ENCODE peak calls at places on chromosome 16, in ten cellular contexts. Q is right lobe of liver, C is tibial artery, B is IMR-90, X is tibial nerve, T is suprapubic skin, H is A549, P is cardiac muscle cell, K is left ventricle myocardium inferior, U is lower lobe of right lung. N is an unnamed sample.

GRCh38 chr16:60682219-60682618 is 1354.0 kb downstream of the CDH8 start:
- DNase-seq in T (no peak), Q (no peak), K (no peak), P (no peak), C (no peak), B (no peak), H (no peak), X (no peak), U (no peak), N (no peak)

GRCh38 chr16:85757341-85757822 is 6.5 kb upstream of the C16orf74 start:
- DNase-seq in B (peak), C (no peak), U (no peak), H (no peak), T (no peak), K (no peak), X (no peak), P (no peak), Q (no peak), N (peak)

GRCh38 chr16:17351471-17352045 is 119.2 kb downstream of the XYLT1 start:
- DNase-seq in T (no peak), H (no peak), P (no peak), Q (no peak), B (no peak), X (no peak), K (no peak), C (no peak), U (no peak), N (no peak)

GRCh38 chr16:50152807-50153647 is at the start of gene TENT4B:
- DNase-seq in C (peak), Q (peak), H (peak), T (peak), X (peak), K (peak), B (peak), P (peak), U (peak), N (peak)

GRCh38 chr16:57313509-57313908 is 29.0 kb upstream of the PLLP start:
- DNase-seq in B (no peak), H (no peak), Q (no peak), C (no peak), X (no peak), K (no peak), T (no peak), U (no peak), P (no peak), N (no peak)

GRCh38 chr16:27232061-27232841 is 28.9 kb downstream of the KDM8 start:
- DNase-seq in C (no peak), K (no peak), H (no peak), P (no peak), Q (no peak), U (peak), B (no peak), T (no peak), X (no peak), N (no peak)

GRCh38 chr16:71479420-71479819 is 9.7 kb downstream of the ZNF19 start:
- DNase-seq in P (peak), C (no peak), T (no peak), X (no peak), H (peak), U (no peak), K (no peak), Q (no peak), B (peak), N (no peak)

GRCh38 chr16:14672403-14672971 is 21.6 kb downstream of the PLA2G10 start:
- DNase-seq in U (peak), H (peak), C (no peak), Q (no peak), P (peak), K (no peak), X (no peak), B (no peak), T (no peak), N (no peak)

GRCh38 chr16:2296662-2297505 is 29.0 kb upstream of the RNPS1 start:
- DNase-seq in H (peak), X (no peak), K (no peak), Q (no peak), U (no peak), P (peak), C (no peak), T (no peak), B (no peak), N (no peak)

GRCh38 chr16:68197250-68197649 is 38.7 kb downstream of the ESRP2 start:
- DNase-seq in T (no peak), X (no peak), P (peak), H (peak), Q (no peak), B (peak), U (no peak), C (no peak), K (no peak), N (peak)

GRCh38 chr16:29839822-29840221 is 19.6 kb downstream of the MVP start:
- DNase-seq in P (no peak), C (no peak), B (no peak), K (no peak), Q (no peak), X (no peak), U (no peak), T (no peak), H (no peak), N (no peak)

GRCh38 chr16:54455021-54455725 is 168.6 kb upstream of the IRX3 start:
- DNase-seq in U (no peak), Q (no peak), X (no peak), T (no peak), C (no peak), H (no peak), K (no peak), B (no peak), P (no peak), N (no peak)

GRCh38 chr16:27883576-27883975 is 179.9 kb downstream of the GSG1L start:
- DNase-seq in H (no peak), U (no peak), B (no peak), Q (no peak), T (no peak), P (no peak), C (no peak), X (no peak), K (no peak), N (no peak)

GRCh38 chr16:49857423-49858181 is 1.7 kb upstream of the ZNF423 start:
- DNase-seq in K (peak), H (peak), P (peak), T (no peak), Q (peak), C (peak), U (no peak), X (no peak), B (peak), N (peak)

GRCh38 chr16:15644306-15644961 is 1.5 kb upstream of the MARF1 start:
- DNase-seq in U (no peak), P (no peak), C (no peak), H (peak), Q (no peak), X (no peak), K (no peak), B (no peak), T (no peak), N (no peak)

GRCh38 chr16:28874406-28874805 is 3.9 kb upstream of the ATP2A1 start:
- DNase-seq in C (no peak), P (no peak), Q (no peak), X (no peak), H (no peak), K (no peak), U (no peak), T (no peak), B (no peak), N (no peak)

GRCh38 chr16:22323998-22324786 is 27.0 kb downstream of the POLR3E start:
- DNase-seq in Q (no peak), C (no peak), P (no peak), K (no peak), U (no peak), X (no peak), H (no peak), T (no peak), B (no peak), N (no peak)

GRCh38 chr16:74034862-74035261 is 261.8 kb upstream of the PSMD7 start:
- DNase-seq in P (peak), T (no peak), B (peak), H (peak), U (no peak), Q (no peak), C (no peak), K (no peak), X (no peak), N (peak)

GRCh38 chr16:85286066-85286712 is 173.9 kb upstream of the CIBAR2 start:
- DNase-seq in C (peak), U (no peak), X (peak), K (peak), T (peak), H (no peak), B (peak), P (peak), Q (peak), N (peak)

GRCh38 chr16:60558936-60559335 is 1477.3 kb downstream of the CDH8 start:
- DNase-seq in K (no peak), P (no peak), U (no peak), X (no peak), H (no peak), B (no peak), C (no peak), T (no peak), Q (no peak), N (no peak)

GRCh38 chr16:57331355-57331754 is 27.2 kb upstream of the CCL22 start:
- DNase-seq in Q (no peak), H (no peak), X (no peak), C (no peak), P (no peak), U (no peak), B (no peak), T (no peak), K (no peak), N (no peak)

GRCh38 chr16:3878610-3879009 is 1.9 kb downstream of the CREBBP start:
- DNase-seq in U (no peak), H (no peak), P (peak), K (no peak), Q (no peak), B (peak), X (no peak), C (no peak), T (no peak), N (no peak)

GRCh38 chr16:49789617-49790016 is 66.3 kb downstream of the ZNF423 start:
- DNase-seq in B (no peak), X (no peak), T (no peak), C (no peak), K (no peak), Q (no peak), P (no peak), U (no peak), H (no peak), N (no peak)

GRCh38 chr16:3722508-3722907 is 5.2 kb upstream of the TRAP1 start:
- DNase-seq in B (no peak), U (no peak), P (no peak), K (no peak), X (no peak), Q (no peak), C (no peak), H (no peak), T (no peak), N (no peak)

GRCh38 chr16:71883193-71883848 is 661 bp downstream of the ZNF821 start:
- DNase-seq in X (peak), K (peak), C (peak), T (no peak), U (peak), P (peak), Q (no peak), B (peak), H (peak), N (peak)

GRCh38 chr16:21646721-21647561 is 5.5 kb downstream of the IGSF6 start:
- DNase-seq in X (no peak), Q (no peak), T (no peak), B (no peak), C (no peak), K (no peak), H (no peak), U (no peak), P (no peak), N (no peak)

GRCh38 chr16:73420244-73421040 is 372.5 kb upstream of the ZFHX3 start:
- DNase-seq in K (no peak), Q (no peak), H (peak), X (no peak), B (no peak), U (no peak), P (no peak), T (no peak), C (no peak), N (no peak)

GRCh38 chr16:54287758-54288591 is 1.4 kb upstream of the IRX3 start:
- DNase-seq in B (no peak), H (no peak), K (peak), U (peak), X (no peak), C (no peak), P (no peak), T (no peak), Q (no peak), N (no peak)

GRCh38 chr16:78377312-78377711 is 277.9 kb downstream of the WWOX start:
- DNase-seq in K (no peak), C (no peak), Q (no peak), H (no peak), B (no peak), U (no peak), P (no peak), X (no peak), T (no peak), N (no peak)

DNA sequence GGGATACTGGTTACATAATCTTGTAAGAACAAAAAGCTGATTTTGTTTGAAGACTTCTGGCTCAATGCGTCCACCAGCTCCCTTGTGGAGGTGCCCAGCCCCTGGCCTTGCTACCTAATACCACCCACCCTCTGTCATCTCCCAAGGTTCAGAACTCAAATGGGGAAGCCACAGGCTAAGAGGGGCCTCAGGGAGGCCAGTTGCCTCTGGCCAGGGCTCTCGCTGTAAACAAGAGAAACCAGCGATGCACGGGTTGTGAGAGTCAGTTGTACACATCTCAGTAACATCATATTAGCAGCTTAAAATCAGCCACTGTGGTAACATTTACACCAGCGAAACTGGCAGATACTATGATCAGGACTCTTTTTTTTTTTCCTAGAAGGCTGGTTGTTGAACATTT is 6.0 kb downstream of the TEKT5 start:
- DNase-seq in H (no peak), K (no peak), B (no peak), C (no peak), U (no peak), Q (no peak), T (no peak), P (no peak), X (no peak), N (no peak)
- H3K4me3 ChIP-seq in H (no peak), K (no peak), B (no peak), C (no peak), U (no peak), Q (no peak), T (no peak), P (no peak), X (no peak), N (no peak)

GRCh38 chr16:10561425-10561824 is 19.0 kb downstream of the EMP2 start:
- DNase-seq in C (no peak), H (no peak), X (no peak), Q (no peak), T (no peak), B (no peak), P (no peak), U (no peak), K (no peak), N (no peak)

GRCh38 chr16:10558305-10558704 is 22.1 kb downstream of the EMP2 start:
- DNase-seq in K (no peak), T (no peak), P (no peak), B (no peak), U (no peak), C (no peak), H (no peak), Q (peak), X (no peak), N (no peak)

GRCh38 chr16:10561001-10561400 is 19.4 kb downstream of the EMP2 start:
- DNase-seq in X (no peak), B (no peak), T (no peak), U (no peak), P (no peak), Q (no peak), C (no peak), H (no peak), K (no peak), N (no peak)

GRCh38 chr16:10557750-10558149 is 22.6 kb downstream of the EMP2 start:
- DNase-seq in P (no peak), H (no peak), T (no peak), B (no peak), X (no peak), C (no peak), U (no peak), Q (no peak), K (no peak), N (no peak)

GRCh38 chr16:10558746-10559641 is 21.4 kb downstream of the EMP2 start:
- DNase-seq in P (peak), Q (peak), T (peak), X (peak), K (peak), C (peak), B (no peak), U (peak), H (no peak), N (no peak)
- H3K27ac ChIP-seq in P (no peak), Q (peak), T (peak), X (peak), K (peak), C (peak), B (no peak), U (peak), H (no peak), N (no peak)

DNA sequence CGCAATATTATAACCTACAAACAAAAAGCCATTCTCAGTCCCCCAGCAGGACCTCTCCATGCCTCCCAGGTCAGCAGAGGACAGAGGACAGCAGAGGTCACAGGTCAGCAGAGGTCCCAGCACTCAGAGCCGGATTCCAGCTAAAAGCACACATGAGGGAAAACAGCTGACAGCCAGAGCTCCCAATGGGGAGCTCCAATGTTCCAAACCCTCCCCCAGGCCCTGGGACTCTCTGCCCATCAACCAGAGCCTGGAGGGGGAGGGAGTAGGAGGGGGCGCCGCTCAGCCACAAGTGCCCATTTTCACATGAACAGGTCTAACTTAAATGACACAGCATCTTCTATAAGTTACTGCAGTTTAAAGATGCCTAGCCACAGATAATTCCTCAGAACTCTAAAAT is 77.5 kb downstream of the ANKRD11 start:
- DNase-seq in U (no peak), H (no peak), K (peak), Q (peak), T (no peak), P (no peak), X (no peak), B (no peak), C (no peak), N (no peak)
- TF ChIP-seq CTCF in U (no peak), H (no peak), K (no peak), Q (no peak), T (no peak), P (no peak), X (no peak), B (no peak), C (no peak), N (no peak)

DNA sequence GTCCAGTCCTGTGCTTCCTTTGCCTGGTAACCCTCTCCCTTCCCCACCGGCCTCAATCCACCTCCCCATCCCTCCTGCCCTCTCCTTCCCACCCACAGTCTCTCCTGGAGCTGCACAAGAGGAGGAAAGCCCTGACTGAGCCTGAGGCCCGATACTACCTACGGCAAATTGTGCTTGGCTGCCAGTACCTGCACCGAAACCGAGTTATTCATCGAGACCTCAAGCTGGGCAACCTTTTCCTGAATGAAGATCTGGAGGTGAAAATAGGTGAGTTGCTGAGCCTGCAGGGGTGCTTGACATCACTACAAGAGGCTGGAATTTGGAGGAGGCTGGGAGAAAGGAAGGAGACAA is 1.3 kb downstream of the PLK1 start:
- DNase-seq in P (no peak), K (no peak), U (no peak), C (no peak), Q (no peak), X (no peak), H (no peak), B (no peak), T (no peak), N (no peak)
- H3K4me3 ChIP-seq in P (peak), K (no peak), U (no peak), C (no peak), Q (no peak), X (no peak), H (peak), B (peak), T (no peak), N (peak)

GRCh38 chr16:739560-740458 is 988 bp downstream of the CIAO3 start:
- DNase-seq in K (no peak), T (no peak), Q (no peak), P (no peak), H (no peak), U (no peak), B (no peak), X (no peak), C (no peak), N (no peak)

GRCh38 chr16:741986-742629 is 1.3 kb upstream of the CIAO3 start:
- DNase-seq in C (no peak), U (no peak), T (no peak), K (no peak), P (no peak), H (no peak), B (no peak), Q (no peak), X (no peak), N (no peak)

GRCh38 chr16:740764-741505 is at the start of gene CIAO3:
- DNase-seq in X (peak), P (peak), K (peak), C (peak), Q (peak), U (peak), H (peak), B (peak), T (peak), N (peak)

GRCh38 chr16:736936-737481 is 3.8 kb downstream of the CIAO3 start:
- DNase-seq in Q (no peak), C (no peak), K (no peak), U (no peak), T (no peak), P (no peak), H (no peak), X (no peak), B (no peak), N (no peak)

DNA sequence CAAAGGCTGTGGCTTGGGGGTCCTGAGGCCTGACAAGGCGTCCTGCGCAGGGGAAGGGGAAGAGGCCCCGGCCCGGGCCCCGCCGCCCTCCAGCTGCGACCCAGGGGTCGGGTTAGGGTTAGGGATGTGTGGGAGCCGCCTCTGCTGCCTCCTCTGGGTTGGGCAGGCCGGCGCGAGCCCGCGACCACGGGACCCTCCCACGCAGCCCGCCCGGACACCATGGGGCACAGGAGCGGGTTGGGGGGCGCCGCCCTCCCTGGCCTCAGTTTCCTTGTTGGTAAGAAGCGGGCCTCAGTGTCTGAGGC is 386 bp downstream of the CIAO3 start:
- DNase-seq in X (no peak), U (peak), Q (no peak), K (no peak), P (no peak), C (no peak), B (no peak), T (no peak), H (no peak), N (no peak)
- H3K27ac ChIP-seq in X (peak), U (peak), Q (peak), K (peak), P (no peak), C (peak), B (peak), T (peak), H (peak), N (no peak)

N was measured in brain microvascular endothelial cell.